ENCODE peak calls at places on chromosomes 6 and 20, in seven cellular contexts. K is Peyer's patch, Y is pancreas, I is tibial artery, T is neural progenitor cell, L is brain microvascular endothelial cell, C is adrenal gland. H is an unnamed sample.

GRCh38 chr6:138945354-138945753 is 42.7 kb downstream of the REPS1 start:
- DNase-seq in Y (no peak), C (no peak), K (no peak), T (no peak), I (no peak), L (no peak), H (peak)

GRCh38 chr20:18019068-18019467 is 38.6 kb downstream of the OVOL2 start:
- DNase-seq in C (no peak), K (no peak), Y (no peak), I (no peak), T (peak), L (peak), H (no peak)

GRCh38 chr6:170092826-170093225 is 198.1 kb downstream of the DLL1 start:
- DNase-seq in L (no peak), T (no peak), Y (no peak), I (no peak), K (no peak), C (no peak), H (no peak)

GRCh38 chr6:148779142-148779562 is 32.3 kb downstream of the UST start:
- DNase-seq in L (no peak), T (no peak), Y (no peak), I (no peak), K (no peak), C (no peak), H (no peak)

GRCh38 chr20:44549123-44549522 is 27.3 kb upstream of the SERINC3 start:
- DNase-seq in Y (no peak), K (no peak), I (no peak), C (no peak), L (no peak), T (no peak), H (no peak)

GRCh38 chr6:128803911-128804310 is 79.0 kb upstream of the LAMA2 start:
- DNase-seq in T (no peak), I (no peak), Y (no peak), C (no peak), L (peak), K (no peak), H (no peak)

GRCh38 chr6:108260126-108260808 is 573 bp downstream of the SNX3 start:
- DNase-seq in K (peak), Y (peak), C (no peak), L (peak), T (peak), I (no peak), H (peak)

GRCh38 chr6:28648878-28649375 is 123.2 kb downstream of the GPX5 start:
- DNase-seq in Y (no peak), T (no peak), C (no peak), I (no peak), L (peak), K (no peak), H (peak)

GRCh38 chr6:129370268-129370916 is 339.6 kb downstream of the ARHGAP18 start:
- DNase-seq in C (peak), L (peak), Y (no peak), K (peak), I (no peak), T (peak), H (peak)

GRCh38 chr20:3727333-3728035 is 5.0 kb upstream of the HSPA12B start:
- DNase-seq in L (no peak), K (no peak), Y (no peak), T (no peak), C (no peak), I (no peak), H (no peak)

GRCh38 chr6:149480502-149481280 is 4.1 kb downstream of the ZC3H12D start:
- DNase-seq in T (no peak), Y (no peak), L (no peak), K (peak), C (no peak), I (no peak), H (no peak)

GRCh38 chr6:137725949-137726348 is 141.1 kb upstream of the TNFAIP3 start:
- DNase-seq in C (no peak), Y (no peak), L (no peak), T (no peak), I (no peak), K (no peak), H (no peak)

GRCh38 chr6:134920422-134920821 is 29.5 kb downstream of the ALDH8A1 start:
- DNase-seq in K (no peak), L (no peak), Y (no peak), T (no peak), C (no peak), I (no peak), H (peak)

GRCh38 chr6:151325075-151326050 is 66.0 kb downstream of the ZBTB2 start:
- DNase-seq in L (peak), T (peak), I (peak), C (peak), Y (peak), K (peak), H (peak)

GRCh38 chr6:122886475-122886874 is 97.4 kb downstream of the SMPDL3A start:
- DNase-seq in C (no peak), K (no peak), L (no peak), T (peak), I (no peak), Y (no peak), H (no peak)

GRCh38 chr6:44338228-44339122 is 4.0 kb upstream of the SPATS1 start:
- DNase-seq in T (peak), K (peak), I (peak), L (peak), C (peak), Y (peak), H (peak)

GRCh38 chr20:8414611-8415274 is 282.7 kb downstream of the PLCB1 start:
- DNase-seq in L (peak), T (no peak), I (no peak), Y (no peak), K (no peak), C (no peak), H (peak)

GRCh38 chr6:163538331-163538730 is 123.8 kb downstream of the QKI start:
- DNase-seq in I (no peak), Y (no peak), C (no peak), T (peak), K (no peak), L (no peak), H (no peak)

GRCh38 chr20:43752561-43753301 is 25.9 kb upstream of the GTSF1L start:
- DNase-seq in T (no peak), I (no peak), Y (no peak), C (no peak), L (peak), K (peak), H (no peak)

GRCh38 chr6:138772596-138773176 is 883 bp upstream of the CCDC28A start:
- DNase-seq in I (no peak), K (no peak), L (no peak), T (no peak), Y (no peak), C (no peak), H (peak)

GRCh38 chr20:50224553-50225255 is 34.1 kb downstream of the CEBPB start:
- DNase-seq in Y (no peak), C (peak), L (peak), I (peak), T (no peak), K (peak), H (no peak)

GRCh38 chr6:79946242-79946641 is 1.1 kb downstream of the ELOVL4 start:
- DNase-seq in I (no peak), Y (no peak), C (no peak), T (peak), K (no peak), L (peak), H (peak)

GRCh38 chr6:129280719-129281118 is 397.8 kb downstream of the LAMA2 start:
- DNase-seq in C (no peak), L (no peak), I (no peak), T (no peak), Y (no peak), K (no peak), H (no peak)

GRCh38 chr6:149859368-149859767 is 4.8 kb downstream of the LRP11 start:
- DNase-seq in I (no peak), L (peak), C (no peak), K (no peak), Y (peak), T (no peak), H (no peak)

GRCh38 chr6:16278750-16279149 is 40.4 kb downstream of the GMPR start:
- DNase-seq in L (no peak), C (no peak), I (no peak), K (no peak), Y (no peak), T (no peak), H (no peak)

GRCh38 chr6:140253096-140253495 is 878.6 kb upstream of the CITED2 start:
- DNase-seq in C (no peak), Y (no peak), L (no peak), K (no peak), I (no peak), T (no peak), H (no peak)

GRCh38 chr6:3838992-3839867 is 9.9 kb upstream of the FAM50B start:
- DNase-seq in K (no peak), L (no peak), Y (no peak), C (no peak), T (no peak), I (no peak), H (no peak)

GRCh38 chr20:7879883-7880282 is 60.4 kb downstream of the HAO1 start:
- DNase-seq in K (no peak), L (peak), C (no peak), Y (no peak), I (no peak), T (no peak), H (no peak)

GRCh38 chr6:84007871-84008270 is 25.7 kb upstream of the MRAP2 start:
- DNase-seq in T (no peak), C (no peak), Y (no peak), I (no peak), L (no peak), K (no peak), H (no peak)

GRCh38 chr6:26284537-26285142 is 80.4 kb upstream of the BTN3A2 start:
- DNase-seq in I (peak), T (peak), C (no peak), Y (no peak), L (peak), K (peak), H (no peak)

GRCh38 chr6:141610741-141611140 is 522.0 kb upstream of the GJE1 start:
- DNase-seq in Y (no peak), T (peak), I (no peak), K (no peak), L (peak), C (no peak), H (peak)

GRCh38 chr20:20580139-20580538 is 132.3 kb downstream of the RALGAPA2 start:
- DNase-seq in L (no peak), I (no peak), C (no peak), K (no peak), Y (no peak), T (no peak), H (no peak)
- TF ChIP-seq CTCF in L (no peak), I (no peak), C (no peak), K (no peak), Y (no peak), T (no peak), H (no peak)

GRCh38 chr6:113011803-113012202 is 664.7 kb downstream of the RFPL4B start:
- DNase-seq in C (no peak), T (no peak), Y (no peak), K (no peak), L (no peak), I (no peak), H (no peak)

GRCh38 chr6:113018351-113019151 is 671.4 kb downstream of the RFPL4B start:
- DNase-seq in L (peak), K (no peak), Y (no peak), C (peak), T (no peak), I (peak), H (peak)

GRCh38 chr6:113017316-113017715 is 670.2 kb downstream of the RFPL4B start:
- DNase-seq in L (no peak), I (no peak), Y (no peak), C (no peak), T (no peak), K (no peak), H (no peak)

GRCh38 chr6:113011389-113011788 is 664.3 kb downstream of the RFPL4B start:
- DNase-seq in L (no peak), I (no peak), T (no peak), C (no peak), Y (no peak), K (no peak), H (no peak)

GRCh38 chr6:113015249-113015648 is 668.1 kb downstream of the RFPL4B start:
- DNase-seq in I (no peak), T (no peak), C (no peak), L (no peak), K (no peak), Y (no peak), H (no peak)
- H3K27ac ChIP-seq in I (no peak), T (no peak), C (no peak), L (peak), K (no peak), Y (no peak), H (no peak)

GRCh38 chr6:31739639-31740396 is at the start of gene MSH5:
- DNase-seq in I (peak), L (peak), Y (peak), T (peak), C (peak), K (peak), H (peak)

GRCh38 chr6:31736026-31736767 is at the start of gene CLIC1:
- DNase-seq in C (peak), K (peak), I (peak), Y (peak), T (peak), L (peak), H (peak)

GRCh38 chr6:31737315-31738047 is 1.2 kb upstream of the CLIC1 start:
- DNase-seq in L (no peak), C (no peak), I (no peak), T (peak), K (peak), Y (no peak), H (no peak)

GRCh38 chr6:31736768-31737314 is 511 bp upstream of the CLIC1 start:
- DNase-seq in Y (no peak), L (no peak), I (no peak), C (no peak), K (no peak), T (peak), H (no peak)

GRCh38 chr6:31738048-31738979 is 1.5 kb upstream of the MSH5 start:
- DNase-seq in I (no peak), T (no peak), Y (peak), C (no peak), K (peak), L (peak), H (peak)
- TF ChIP-seq CTCF in I (no peak), T (peak), Y (no peak), C (no peak), K (peak), L (peak), H (no peak)

GRCh38 chr6:5986847-5987246 is 19.9 kb downstream of the NRN1 start:
- DNase-seq in Y (no peak), C (no peak), L (no peak), T (no peak), K (no peak), I (no peak), H (no peak)

GRCh38 chr6:5994234-5994998 is 12.3 kb downstream of the NRN1 start:
- DNase-seq in C (no peak), I (no peak), T (peak), L (no peak), K (no peak), Y (no peak), H (no peak)

GRCh38 chr6:5989141-5989723 is 17.5 kb downstream of the NRN1 start:
- DNase-seq in K (no peak), L (no peak), I (no peak), T (no peak), Y (no peak), C (no peak), H (no peak)

GRCh38 chr6:5992551-5993225 is 14.0 kb downstream of the NRN1 start:
- DNase-seq in T (peak), Y (no peak), I (no peak), C (no peak), K (no peak), L (no peak), H (no peak)

GRCh38 chr6:5990776-5991175 is 15.9 kb downstream of the NRN1 start:
- DNase-seq in L (no peak), I (no peak), Y (no peak), T (no peak), K (no peak), C (no peak), H (no peak)
- H3K27ac ChIP-seq in L (no peak), I (no peak), Y (no peak), T (no peak), K (no peak), C (no peak), H (no peak)

H was measured in RWPE1.